ENCODE peak calls at places on chromosomes 6 and 20, in eight cellular contexts. E is GM23338; F is pancreas; K is neural progenitor cell; Z is CD8-positive, alpha-beta memory T cell; I is naive thymus-derived CD4-positive, alpha-beta T cell; J is psoas muscle; C is thoracic aorta. L is an unnamed sample. For H3K36me3, the result is how much of the 10 kb centered on the place peaks cover.

GRCh38 chr6:66897576-66897975 is 1190.5 kb upstream of the EYS start:
- DNase-seq in E (peak), F (no peak), K (peak), Z (no peak), I (no peak), J (no peak), C (no peak), L (no peak)

GRCh38 chr6:138403324-138403800 is 661 bp upstream of the HEBP2 start:
- DNase-seq in E (no peak), F (peak), K (peak), Z (peak), I (peak), J (peak), C (no peak), L (peak)

GRCh38 chr6:131443514-131443913 is 129.5 kb upstream of the ARG1 start:
- DNase-seq in E (no peak), F (no peak), K (no peak), Z (no peak), I (no peak), J (no peak), C (no peak), L (no peak)

GRCh38 chr6:169216830-169217229 is 36.8 kb downstream of the THBS2 start:
- DNase-seq in E (no peak), F (no peak), K (no peak), Z (no peak), I (no peak), J (no peak), C (no peak), L (no peak)

GRCh38 chr6:35052694-35053565 is 88.2 kb downstream of the TCP11 start:
- DNase-seq in E (no peak), F (peak), K (peak), Z (no peak), I (no peak), J (peak), C (no peak), L (no peak)

GRCh38 chr20:21564127-21564773 is 50.4 kb upstream of the NKX2-2 start:
- DNase-seq in E (no peak), F (peak), K (no peak), Z (no peak), I (no peak), J (no peak), C (no peak), L (no peak)

GRCh38 chr6:132715204-132715603 is 1.3 kb upstream of the VNN1 start:
- DNase-seq in E (peak), F (peak), K (peak), Z (no peak), I (no peak), J (no peak), C (no peak), L (no peak)

GRCh38 chr6:47603995-47604394 is 94.4 kb upstream of the ADGRF4 start:
- DNase-seq in E (no peak), F (no peak), K (no peak), Z (no peak), I (no peak), J (no peak), C (no peak), L (no peak)

GRCh38 chr6:137763861-137764260 is 103.2 kb upstream of the TNFAIP3 start:
- DNase-seq in E (no peak), F (no peak), K (no peak), Z (no peak), I (no peak), J (no peak), C (no peak), L (no peak)

GRCh38 chr6:53273356-53273755 is 75.4 kb downstream of the ELOVL5 start:
- DNase-seq in E (peak), F (no peak), K (peak), Z (no peak), I (no peak), J (no peak), C (no peak), L (no peak)
- H3K36me3 ChIP-seq in E (under half), F (under half), K (under half), Z (half or more), I (half or more), J (under half), C (under half), L (half or more)

GRCh38 chr6:20716865-20717264 is 182.6 kb downstream of the CDKAL1 start:
- DNase-seq in E (no peak), F (no peak), K (no peak), Z (no peak), I (no peak), J (no peak), C (no peak), L (no peak)
- H3K4me3 ChIP-seq in E (no peak), F (no peak), K (no peak), Z (no peak), I (no peak), J (no peak), C (no peak), L (no peak)

GRCh38 chr20:44956410-44956809 is 3.8 kb downstream of the TOMM34 start:
- DNase-seq in E (no peak), F (no peak), K (no peak), Z (no peak), I (no peak), J (no peak), C (no peak), L (no peak)

GRCh38 chr20:44950368-44950767 is 9.8 kb downstream of the TOMM34 start:
- DNase-seq in E (no peak), F (no peak), K (no peak), Z (no peak), I (no peak), J (no peak), C (no peak), L (no peak)

GRCh38 chr20:44955270-44955669 is 4.9 kb downstream of the TOMM34 start:
- DNase-seq in E (no peak), F (no peak), K (no peak), Z (no peak), I (no peak), J (no peak), C (no peak), L (no peak)

GRCh38 chr20:44952731-44953130 is 7.5 kb downstream of the TOMM34 start:
- DNase-seq in E (no peak), F (no peak), K (no peak), Z (no peak), I (no peak), J (no peak), C (no peak), L (no peak)

GRCh38 chr20:44954198-44954597 is 6.0 kb downstream of the TOMM34 start:
- DNase-seq in E (no peak), F (no peak), K (no peak), Z (no peak), I (no peak), J (no peak), C (no peak), L (no peak)
- H3K36me3 ChIP-seq in E (under half), F (under half), K (under half), Z (half or more), I (half or more), J (under half), C (under half), L (half or more)

GRCh38 chr20:23227274-23227673 is 123.3 kb upstream of the NXT1 start:
- DNase-seq in E (no peak), F (no peak), K (no peak), Z (no peak), I (no peak), J (no peak), C (no peak), L (no peak)

GRCh38 chr20:23230766-23231385 is 119.7 kb upstream of the NXT1 start:
- DNase-seq in E (no peak), F (no peak), K (no peak), Z (no peak), I (no peak), J (no peak), C (no peak), L (no peak)

GRCh38 chr20:23227976-23228375 is 122.6 kb upstream of the NXT1 start:
- DNase-seq in E (no peak), F (no peak), K (no peak), Z (no peak), I (no peak), J (no peak), C (no peak), L (no peak)

GRCh38 chr20:23229989-23230388 is 120.6 kb upstream of the NXT1 start:
- DNase-seq in E (no peak), F (no peak), K (no peak), Z (no peak), I (no peak), J (no peak), C (no peak), L (no peak)

DNA sequence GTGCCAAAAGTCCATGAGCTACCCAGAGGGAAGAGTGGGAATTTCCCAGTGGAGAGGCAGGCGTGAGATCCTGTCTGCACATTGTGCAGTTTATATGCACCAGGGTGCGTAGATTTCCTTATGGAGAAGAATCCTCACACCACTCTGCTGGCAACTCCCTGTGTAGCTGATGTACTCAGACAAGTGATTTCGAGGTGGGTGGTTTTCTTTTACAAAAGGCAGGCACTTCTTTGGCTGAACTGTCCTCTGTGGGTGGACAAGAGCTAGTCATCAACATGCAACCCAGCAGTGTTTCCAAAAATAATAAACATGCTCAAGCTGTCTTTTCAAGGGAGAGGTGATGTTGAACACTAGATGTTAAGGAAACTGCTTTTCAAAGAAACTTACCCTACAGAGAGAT is 121.7 kb upstream of the NXT1 start:
- DNase-seq in E (no peak), F (no peak), K (no peak), Z (no peak), I (no peak), J (no peak), C (no peak), L (no peak)
- H3K4me3 ChIP-seq in E (no peak), F (no peak), K (no peak), Z (no peak), I (no peak), J (no peak), C (no peak), L (no peak)

L was measured in effector memory CD4-positive, alpha-beta T cell.